ENCODE peak calls at places on chromosomes 13 and 19, in six cellular contexts. One of them, this sample, is unnamed.

GRCh38 chr19:2578391-2578826 is 102.5 kb downstream of the GADD45B start:
- DNase-seq in C1 segment of cervical spinal cord: no peak
- DNase-seq in BE2C: no peak
- DNase-seq in NB4: no peak
- DNase-seq in GM03348: peak; percentile 80
- DNase-seq in lower leg skin: no peak
- DNase-seq in this sample: no peak

GRCh38 chr19:44149776-44150175 is 8.4 kb downstream of the ZNF234 start:
- DNase-seq in C1 segment of cervical spinal cord: no peak
- DNase-seq in BE2C: no peak
- DNase-seq in NB4: no peak
- DNase-seq in GM03348: no peak
- DNase-seq in lower leg skin: no peak
- DNase-seq in this sample: no peak

GRCh38 chr19:29022165-29022564 is 190.8 kb downstream of the UQCRFS1 start:
- DNase-seq in C1 segment of cervical spinal cord: no peak
- DNase-seq in BE2C: no peak
- DNase-seq in NB4: no peak
- DNase-seq in GM03348: no peak
- DNase-seq in lower leg skin: no peak
- DNase-seq in this sample: no peak

GRCh38 chr13:47796816-47797215 is 204.3 kb downstream of the SUCLA2 start:
- DNase-seq in C1 segment of cervical spinal cord: no peak
- DNase-seq in BE2C: no peak
- DNase-seq in NB4: no peak
- DNase-seq in GM03348: no peak
- DNase-seq in lower leg skin: no peak
- DNase-seq in this sample: no peak

GRCh38 chr13:27868639-27869435 is 51.0 kb upstream of the PDX1 start:
- DNase-seq in C1 segment of cervical spinal cord: no peak
- DNase-seq in BE2C: no peak
- DNase-seq in NB4: peak; percentile 48
- DNase-seq in GM03348: peak; percentile 31
- DNase-seq in lower leg skin: no peak
- DNase-seq in this sample: peak; percentile 54

GRCh38 chr19:8688930-8689329 is 9.7 kb downstream of the ACTL9 start:
- DNase-seq in C1 segment of cervical spinal cord: no peak
- DNase-seq in BE2C: no peak
- DNase-seq in NB4: no peak
- DNase-seq in GM03348: no peak
- DNase-seq in lower leg skin: no peak
- DNase-seq in this sample: peak; percentile 72

GRCh38 chr19:12750851-12751250 is 740 bp upstream of the BEST2 start:
- DNase-seq in C1 segment of cervical spinal cord: no peak
- DNase-seq in BE2C: no peak
- DNase-seq in NB4: no peak
- DNase-seq in GM03348: no peak
- DNase-seq in lower leg skin: no peak
- DNase-seq in this sample: no peak

GRCh38 chr13:30936920-30937319 is 4.5 kb downstream of the TEX26 start:
- DNase-seq in C1 segment of cervical spinal cord: no peak
- DNase-seq in BE2C: no peak
- DNase-seq in NB4: no peak
- DNase-seq in GM03348: no peak
- DNase-seq in lower leg skin: no peak
- DNase-seq in this sample: no peak

GRCh38 chr19:38355728-38356725 is 18.3 kb upstream of the PSMD8 start:
- DNase-seq in C1 segment of cervical spinal cord: no peak
- DNase-seq in BE2C: no peak
- DNase-seq in NB4: no peak
- DNase-seq in GM03348: no peak
- DNase-seq in lower leg skin: no peak
- DNase-seq in this sample: no peak

GRCh38 chr19:55620951-55621672 is 3.3 kb downstream of the ZNF784 start:
- DNase-seq in C1 segment of cervical spinal cord: no peak
- DNase-seq in BE2C: no peak
- DNase-seq in NB4: peak; percentile 59
- DNase-seq in GM03348: no peak
- DNase-seq in lower leg skin: no peak
- DNase-seq in this sample: no peak

GRCh38 chr13:109655611-109656010 is 130.8 kb downstream of the IRS2 start:
- DNase-seq in C1 segment of cervical spinal cord: no peak
- DNase-seq in BE2C: peak; percentile 72
- DNase-seq in NB4: peak; percentile 45
- DNase-seq in GM03348: no peak
- DNase-seq in lower leg skin: no peak
- DNase-seq in this sample: no peak

This sample was measured in KBM-7.